ENCODE peak calls at places on chromosomes 16 and 17, in four cellular contexts. Y is IMR-90, E is A673, L is H1. A is an unnamed sample.

GRCh38 chr17:2108170-2108569 is 53.3 kb downstream of the HIC1 start:
- DNase-seq in Y (peak; percentile 13), E (peak; percentile 83), L (no peak), A (no peak)

GRCh38 chr16:88723911-88724310 is 17.6 kb downstream of the CTU2 start:
- DNase-seq in Y (no peak), E (no peak), L (no peak), A (no peak)

GRCh38 chr17:39551879-39552278 is 55.8 kb downstream of the NEUROD2 start:
- DNase-seq in Y (peak; percentile 42), E (no peak), L (no peak), A (no peak)

GRCh38 chr17:65638221-65638940 is 76.9 kb upstream of the AXIN2 start:
- DNase-seq in Y (peak; percentile 84), E (no peak), L (no peak), A (peak; percentile 33)

GRCh38 chr16:75575976-75576375 is 9.8 kb downstream of the GABARAPL2 start:
- DNase-seq in Y (no peak), E (no peak), L (no peak), A (no peak)

GRCh38 chr17:250487-251300 is 69.2 kb upstream of the DOC2B start:
- DNase-seq in Y (no peak), E (no peak), L (no peak), A (no peak)

GRCh38 chr16:12267491-12267890 is 291.0 kb downstream of the SNX29 start:
- DNase-seq in Y (no peak), E (no peak), L (no peak), A (peak; percentile 35)

GRCh38 chr16:76311260-76311659 is 34.1 kb downstream of the CNTNAP4 start:
- DNase-seq in Y (no peak), E (no peak), L (no peak), A (no peak)

GRCh38 chr17:66416207-66416940 is 114.0 kb downstream of the PRKCA start:
- DNase-seq in Y (no peak), E (no peak), L (no peak), A (peak; percentile 98)

GRCh38 chr17:36183001-36183810 is 6.8 kb upstream of the TBC1D3B start:
- DNase-seq in Y (peak; percentile 54), E (peak; percentile 45), L (no peak), A (no peak)

GRCh38 chr17:65198653-65199382 is 61.6 kb downstream of the RGS9 start:
- DNase-seq in Y (peak; percentile 69), E (peak; percentile 73), L (no peak), A (peak; percentile 4)

GRCh38 chr16:53207810-53208752 is 153.3 kb downstream of the CHD9 start:
- DNase-seq in Y (peak; percentile 83), E (peak; percentile 94), L (peak; percentile 31), A (peak; percentile 81)

GRCh38 chr17:80892019-80892855 is 99.4 kb upstream of the CHMP6 start:
- DNase-seq in Y (peak; percentile 99), E (no peak), L (no peak), A (peak; percentile 86)

GRCh38 chr16:57091200-57091989 is 988 bp upstream of the CPNE2 start:
- DNase-seq in Y (peak; percentile 53), E (peak; percentile 52), L (peak; percentile 34), A (peak; percentile 93)

GRCh38 chr17:3603119-3603869 is 5.9 kb downstream of the TRPV1 start:
- DNase-seq in Y (peak; percentile 84), E (no peak), L (no peak), A (no peak)

GRCh38 chr17:68295086-68295485 is 3.8 kb downstream of the ARSG start:
- DNase-seq in Y (no peak), E (no peak), L (no peak), A (no peak)

GRCh38 chr16:12507366-12507765 is 296.3 kb downstream of the CPPED1 start:
- DNase-seq in Y (peak; percentile 41), E (no peak), L (no peak), A (no peak)

GRCh38 chr17:1714980-1715802 is 5.0 kb upstream of the TLCD2 start:
- DNase-seq in Y (peak; percentile 88), E (peak; percentile 41), L (no peak), A (peak; percentile 80)

GRCh38 chr16:67661101-67661661 is 421 bp downstream of the PARD6A start:
- DNase-seq in Y (peak; percentile 52), E (no peak), L (no peak), A (no peak)

GRCh38 chr16:87728026-87728425 is 37.8 kb downstream of the KLHDC4 start:
- DNase-seq in Y (peak; percentile 66), E (no peak), L (no peak), A (peak; percentile 60)

GRCh38 chr17:15101175-15101574 is 164.0 kb downstream of the PMP22 start:
- DNase-seq in Y (no peak), E (no peak), L (no peak), A (no peak)

GRCh38 chr17:48054238-48055185 is 6.4 kb downstream of the NFE2L1 start:
- DNase-seq in Y (peak; percentile 60), E (peak; percentile 94), L (peak; percentile 98), A (no peak)

GRCh38 chr16:19153876-19154275 is 14.2 kb upstream of the SYT17 start:
- DNase-seq in Y (peak; percentile 13), E (peak; percentile 69), L (no peak), A (peak; percentile 69)

GRCh38 chr16:56417138-56417537 is 8.2 kb downstream of the AMFR start:
- DNase-seq in Y (no peak), E (no peak), L (no peak), A (no peak)

GRCh38 chr17:15886804-15887203 is 58.1 kb upstream of the ADORA2B start:
- DNase-seq in Y (no peak), E (no peak), L (no peak), A (no peak)

GRCh38 chr16:56789360-56789759 is 59.4 kb downstream of the NUP93 start:
- DNase-seq in Y (peak; percentile 60), E (peak; percentile 60), L (no peak), A (peak; percentile 57)

GRCh38 chr16:19831678-19832077 is 53.0 kb downstream of the GPRC5B start:
- DNase-seq in Y (peak; percentile 89), E (no peak), L (no peak), A (peak; percentile 76)

GRCh38 chr17:68909066-68909465 is 46.1 kb downstream of the ABCA8 start:
- DNase-seq in Y (peak; percentile 93), E (peak; percentile 74), L (no peak), A (no peak)

GRCh38 chr17:81710514-81711308 is 1.4 kb upstream of the SLC25A10 start:
- DNase-seq in Y (no peak), E (no peak), L (no peak), A (no peak)

GRCh38 chr16:86044241-86044671 is 145.3 kb downstream of the IRF8 start:
- DNase-seq in Y (peak; percentile 64), E (peak; percentile 64), L (peak; percentile 46), A (peak; percentile 52)

GRCh38 chr16:75192606-75193264 is 14.2 kb downstream of the CTRB2 start:
- DNase-seq in Y (no peak), E (no peak), L (no peak), A (no peak)

GRCh38 chr17:14513835-14514234 is 213.0 kb downstream of the HS3ST3B1 start:
- DNase-seq in Y (no peak), E (no peak), L (no peak), A (no peak)

GRCh38 chr16:49456763-49457162 is 83.2 kb downstream of the C16orf78 start:
- DNase-seq in Y (no peak), E (no peak), L (no peak), A (no peak)

GRCh38 chr16:49213594-49213993 is 68.0 kb downstream of the CBLN1 start:
- DNase-seq in Y (no peak), E (no peak), L (peak; percentile 47), A (no peak)

GRCh38 chr16:21162661-21163151 is 4.2 kb downstream of the LDAF1 start:
- DNase-seq in Y (peak; percentile 35), E (peak; percentile 40), L (no peak), A (no peak)

GRCh38 chr17:27778193-27778592 is 22.1 kb downstream of the NOS2 start:
- DNase-seq in Y (peak; percentile 25), E (no peak), L (no peak), A (no peak)

GRCh38 chr16:89044394-89045180 is 49.1 kb upstream of the ACSF3 start:
- DNase-seq in Y (no peak), E (no peak), L (no peak), A (no peak)

GRCh38 chr17:6191405-6192095 is 121.4 kb downstream of the WSCD1 start:
- DNase-seq in Y (no peak), E (no peak), L (no peak), A (no peak)

GRCh38 chr17:6187836-6188235 is 117.7 kb downstream of the WSCD1 start:
- DNase-seq in Y (no peak), E (no peak), L (no peak), A (peak; percentile 9)

GRCh38 chr17:6184508-6184907 is 114.3 kb downstream of the WSCD1 start:
- DNase-seq in Y (no peak), E (no peak), L (no peak), A (no peak)

GRCh38 chr17:6186998-6187397 is 116.8 kb downstream of the WSCD1 start:
- DNase-seq in Y (no peak), E (no peak), L (no peak), A (no peak)
- H3K27me3 ChIP-seq in Y (no peaks in the 10 kb centered on the region), E (peaks cover 70% of the 10 kb centered on the region), L (no peaks in the 10 kb centered on the region), A (no peaks in the 10 kb centered on the region)

DNA sequence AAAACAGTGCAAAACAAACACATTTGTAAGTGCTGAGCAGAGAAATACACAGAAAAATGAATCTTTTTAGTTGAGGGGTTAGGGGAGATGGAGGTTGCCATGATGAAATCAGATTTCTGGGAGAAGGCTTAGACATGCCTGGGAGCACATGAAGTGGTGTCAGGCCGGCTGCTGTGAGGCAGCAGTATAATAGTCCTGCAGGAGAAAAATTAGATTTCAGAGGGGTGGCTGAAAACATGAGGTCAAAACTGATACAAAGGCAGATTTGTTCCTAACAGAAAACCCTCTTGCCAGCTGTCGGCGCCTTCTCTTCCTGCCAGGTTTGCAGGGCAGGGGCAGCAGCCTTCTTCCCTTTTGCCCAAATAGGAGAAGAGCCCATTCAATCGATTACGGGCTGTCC is 79.8 kb downstream of the PCTP start:
- DNase-seq in Y (no peak), E (no peak), L (no peak), A (peak; percentile 8)
- H3K27me3 ChIP-seq in Y (no peaks in the 10 kb centered on the region), E (peaks cover 94% of the 10 kb centered on the region), L (no peaks in the 10 kb centered on the region), A (no peaks in the 10 kb centered on the region)

GRCh38 chr17:77687921-77688320 is 270.6 kb upstream of the TNRC6C start:
- DNase-seq in Y (no peak), E (no peak), L (no peak), A (no peak)
- H3K27me3 ChIP-seq in Y (peaks cover 25% of the 10 kb centered on the region), E (no peaks in the 10 kb centered on the region), L (no peaks in the 10 kb centered on the region), A (peaks cover 17% of the 10 kb centered on the region)

GRCh38 chr17:4735825-4736651 is 3.6 kb upstream of the ZMYND15 start:
- DNase-seq in Y (no peak), E (no peak), L (no peak), A (no peak)
- H3K27me3 ChIP-seq in Y (peaks cover 29% of the 10 kb centered on the region), E (peaks cover 13% of the 10 kb centered on the region), L (peaks cover 29% of the 10 kb centered on the region), A (no peaks in the 10 kb centered on the region)